ENCODE peak calls at places on chromosomes 7 and 10, in four cellular contexts. N is ACHN, V is WERI-Rb-1, X is Peyer's patch. D is an unnamed sample.
A peak's percentile ranks its signal among the peaks of the same experiment; 100 is the strongest.

GRCh38 chr10:132588301-132589013 is 50.9 kb downstream of the INPP5A start:
- DNase-seq in N (no peak), V (no peak), X (peak; percentile 68), D (no peak)

GRCh38 chr7:7793921-7794320 is 75.5 kb upstream of the RPA3 start:
- DNase-seq in V (no peak), X (no peak), N (no peak), D (no peak)

GRCh38 chr7:24143547-24143946 is 140.4 kb upstream of the NPY start:
- DNase-seq in V (no peak), N (no peak), X (no peak), D (no peak)

GRCh38 chr7:6536899-6537298 is 14.4 kb downstream of the GRID2IP start:
- DNase-seq in V (peak; percentile 93), N (no peak), X (no peak), D (peak; percentile 34)

GRCh38 chr7:44333971-44334733 is 8.8 kb upstream of the CAMK2B start:
- DNase-seq in N (no peak), V (no peak), X (no peak), D (no peak)

GRCh38 chr10:90051053-90051452 is 349.7 kb downstream of the KIF20B start:
- DNase-seq in V (no peak), X (no peak), N (no peak), D (peak; percentile 94)

GRCh38 chr7:103727982-103728610 is 261.4 kb downstream of the RELN start:
- DNase-seq in V (no peak), N (no peak), X (no peak), D (no peak)

GRCh38 chr10:132735341-132735775 is 50.6 kb downstream of the NKX6-2 start:
- DNase-seq in V (no peak), X (no peak), N (no peak), D (no peak)

GRCh38 chr10:124956764-124957163 is 14.8 kb downstream of the ZRANB1 start:
- DNase-seq in N (no peak), X (no peak), V (no peak), D (no peak)

GRCh38 chr10:17609523-17610079 is 7.6 kb downstream of the HACD1 start:
- DNase-seq in V (no peak), N (no peak), X (no peak), D (peak; percentile 38)

GRCh38 chr10:12130237-12130872 is 878 bp downstream of the SEC61A2 start:
- DNase-seq in V (peak; percentile 19), N (peak; percentile 69), X (peak; percentile 58), D (peak; percentile 75)

GRCh38 chr10:29141761-29142160 is 147.1 kb upstream of the LYZL1 start:
- DNase-seq in V (no peak), N (peak; percentile 27), X (no peak), D (no peak)

GRCh38 chr10:117663750-117664149 is 121.2 kb downstream of the EMX2 start:
- DNase-seq in N (peak; percentile 44), X (no peak), V (no peak), D (peak; percentile 52)

GRCh38 chr7:130708766-130709165 is 22.4 kb upstream of the TSGA13 start:
- DNase-seq in V (no peak), X (no peak), N (no peak), D (no peak)

GRCh38 chr7:87853237-87853864 is 22.8 kb downstream of the SLC25A40 start:
- DNase-seq in X (no peak), V (no peak), N (no peak), D (no peak)

GRCh38 chr10:36730316-36730715 is 395.1 kb upstream of the ANKRD30A start:
- DNase-seq in N (no peak), X (no peak), V (no peak), D (no peak)

GRCh38 chr10:116263870-116264269 is 9.1 kb downstream of the GFRA1 start:
- DNase-seq in X (no peak), N (peak; percentile 56), V (no peak), D (peak; percentile 60)

GRCh38 chr10:68526634-68527132 is 640 bp downstream of the SLC25A16 start:
- DNase-seq in V (no peak), X (no peak), N (no peak), D (peak; percentile 56)

GRCh38 chr10:133390597-133391248 is 3.2 kb upstream of the MTG1 start:
- DNase-seq in N (no peak), V (no peak), X (peak; percentile 44), D (no peak)

GRCh38 chr7:92319243-92319642 is 73.5 kb downstream of the ANKIB1 start:
- DNase-seq in N (no peak), X (no peak), V (no peak), D (no peak)

GRCh38 chr7:127983804-127984332 is 47.4 kb downstream of the LRRC4 start:
- DNase-seq in V (no peak), N (no peak), X (no peak), D (peak; percentile 83)

GRCh38 chr10:87925570-87925969 is 62.1 kb downstream of the PTEN start:
- DNase-seq in V (no peak), N (no peak), X (no peak), D (peak; percentile 74)